ENCODE peak calls at places on chromosome 21, in ten cellular contexts. B, Q, A, Y, C, F, R, J, U and T are unnamed samples. For H3K9me3, the result is how much of the 10 kb centered on the place peaks cover.

GRCh38 chr21:32426592-32427051 is 14.1 kb downstream of the EVA1C start:
- DNase-seq in B (no peak), Q (no peak), A (no peak), Y (no peak), C (no peak), F (no peak), R (no peak), J (no peak), U (peak), T (no peak)

GRCh38 chr21:45353200-45353599 is 51.8 kb upstream of the COL18A1 start:
- DNase-seq in B (no peak), Q (no peak), A (no peak), Y (no peak), C (no peak), F (no peak), R (no peak), J (no peak), U (no peak), T (no peak)

GRCh38 chr21:35023396-35024070 is 25.6 kb downstream of the RUNX1 start:
- DNase-seq in B (no peak), Q (no peak), A (no peak), Y (no peak), C (no peak), F (no peak), R (peak), J (no peak), U (no peak), T (no peak)

GRCh38 chr21:35254752-35255138 is 205.6 kb upstream of the RUNX1 start:
- DNase-seq in B (no peak), Q (no peak), A (no peak), Y (no peak), C (no peak), F (no peak), R (no peak), J (no peak), U (no peak), T (no peak)

GRCh38 chr21:45338326-45339017 is 50.8 kb upstream of the POFUT2 start:
- DNase-seq in B (peak), Q (no peak), A (no peak), Y (no peak), C (no peak), F (no peak), R (no peak), J (no peak), U (no peak), T (no peak)

GRCh38 chr21:34989337-34990151 is 59.6 kb downstream of the RUNX1 start:
- DNase-seq in B (no peak), Q (no peak), A (no peak), Y (no peak), C (no peak), F (no peak), R (no peak), J (no peak), U (no peak), T (no peak)

GRCh38 chr21:35323947-35324346 is 274.8 kb upstream of the RUNX1 start:
- DNase-seq in B (peak), Q (no peak), A (no peak), Y (no peak), C (no peak), F (no peak), R (peak), J (no peak), U (no peak), T (no peak)

GRCh38 chr21:45252448-45252925 is 35.2 kb downstream of the POFUT2 start:
- DNase-seq in B (no peak), Q (no peak), A (no peak), Y (no peak), C (no peak), F (no peak), R (no peak), J (no peak), U (no peak), T (no peak)

GRCh38 chr21:29005696-29006095 is 13.0 kb upstream of the LTN1 start:
- DNase-seq in B (no peak), Q (no peak), A (no peak), Y (no peak), C (no peak), F (no peak), R (no peak), J (no peak), U (peak), T (no peak)

GRCh38 chr21:34351786-34352241 is 12.0 kb upstream of the KCNE2 start:
- DNase-seq in B (peak), Q (peak), A (peak), Y (peak), C (no peak), F (peak), R (peak), J (peak), U (peak), T (no peak)

GRCh38 chr21:39849014-39849655 is 18.1 kb upstream of the PCP4 start:
- DNase-seq in B (no peak), Q (no peak), A (no peak), Y (no peak), C (no peak), F (no peak), R (peak), J (no peak), U (no peak), T (no peak)

GRCh38 chr21:31557956-31558838 is 101.3 kb upstream of the SOD1 start:
- DNase-seq in B (no peak), Q (peak), A (peak), Y (no peak), C (peak), F (no peak), R (peak), J (peak), U (no peak), T (peak)

GRCh38 chr21:41802684-41803083 is 35.8 kb upstream of the RIPK4 start:
- DNase-seq in B (peak), Q (no peak), A (no peak), Y (no peak), C (no peak), F (no peak), R (no peak), J (no peak), U (no peak), T (no peak)

GRCh38 chr21:33069645-33069993 is 322 bp upstream of the OLIG1 start:
- DNase-seq in B (no peak), Q (no peak), A (no peak), Y (no peak), C (no peak), F (no peak), R (no peak), J (no peak), U (no peak), T (no peak)

GRCh38 chr21:41830145-41830707 is 48.9 kb downstream of the PRDM15 start:
- DNase-seq in B (no peak), Q (no peak), A (no peak), Y (no peak), C (no peak), F (no peak), R (no peak), J (no peak), U (no peak), T (no peak)

GRCh38 chr21:15062566-15062965 is 2.2 kb downstream of the NRIP1 start:
- DNase-seq in B (no peak), Q (peak), A (no peak), Y (peak), C (no peak), F (no peak), R (no peak), J (no peak), U (no peak), T (no peak)

GRCh38 chr21:45279446-45280177 is 8.1 kb downstream of the POFUT2 start:
- DNase-seq in B (no peak), Q (no peak), A (no peak), Y (no peak), C (no peak), F (no peak), R (no peak), J (no peak), U (no peak), T (no peak)

GRCh38 chr21:20329636-20330035 is 668.6 kb upstream of the NCAM2 start:
- DNase-seq in B (no peak), Q (no peak), A (no peak), Y (no peak), C (no peak), F (no peak), R (no peak), J (no peak), U (no peak), T (no peak)

GRCh38 chr21:16082038-16082816 is 352.4 kb downstream of the USP25 start:
- DNase-seq in B (no peak), Q (no peak), A (no peak), Y (no peak), C (no peak), F (no peak), R (peak), J (no peak), U (peak), T (no peak)

GRCh38 chr21:42830456-42831455 is 48.6 kb downstream of the WDR4 start:
- DNase-seq in B (no peak), Q (peak), A (no peak), Y (peak), C (no peak), F (no peak), R (no peak), J (no peak), U (no peak), T (no peak)

GRCh38 chr21:43209575-43210453 is 41.0 kb downstream of the CRYAA start:
- DNase-seq in B (no peak), Q (no peak), A (no peak), Y (no peak), C (no peak), F (peak), R (peak), J (no peak), U (peak), T (no peak)

GRCh38 chr21:33266784-33267135 is 593 bp downstream of the IL10RB start:
- DNase-seq in B (peak), Q (peak), A (no peak), Y (no peak), C (peak), F (no peak), R (no peak), J (no peak), U (no peak), T (no peak)

GRCh38 chr21:17742940-17743592 is 76.1 kb downstream of the C21orf91 start:
- DNase-seq in B (no peak), Q (no peak), A (no peak), Y (no peak), C (no peak), F (no peak), R (no peak), J (no peak), U (no peak), T (no peak)

GRCh38 chr21:25350056-25350455 is 257.2 kb downstream of the MRPL39 start:
- DNase-seq in B (no peak), Q (no peak), A (no peak), Y (peak), C (no peak), F (no peak), R (peak), J (peak), U (peak), T (no peak)

GRCh38 chr21:19321688-19322087 is 918.1 kb upstream of the TMPRSS15 start:
- DNase-seq in B (no peak), Q (no peak), A (no peak), Y (no peak), C (no peak), F (no peak), R (peak), J (no peak), U (no peak), T (no peak)

GRCh38 chr21:44739316-44739715 is 27.9 kb upstream of the TSPEAR start:
- DNase-seq in B (no peak), Q (no peak), A (no peak), Y (no peak), C (no peak), F (no peak), R (no peak), J (no peak), U (no peak), T (no peak)

GRCh38 chr21:15134711-15135110 is 69.9 kb upstream of the NRIP1 start:
- DNase-seq in B (no peak), Q (no peak), A (no peak), Y (no peak), C (no peak), F (no peak), R (no peak), J (no peak), U (no peak), T (no peak)

GRCh38 chr21:29470397-29470796 is 171.7 kb downstream of the BACH1 start:
- DNase-seq in B (no peak), Q (no peak), A (no peak), Y (no peak), C (no peak), F (no peak), R (no peak), J (no peak), U (peak), T (no peak)

GRCh38 chr21:33650929-33651505 is 8.7 kb downstream of the ITSN1 start:
- DNase-seq in B (no peak), Q (no peak), A (no peak), Y (no peak), C (no peak), F (no peak), R (no peak), J (no peak), U (peak), T (no peak)

GRCh38 chr21:31198575-31198974 is 145.5 kb downstream of the TIAM1 start:
- DNase-seq in B (no peak), Q (peak), A (peak), Y (peak), C (no peak), F (peak), R (peak), J (peak), U (peak), T (no peak)

GRCh38 chr21:42411197-42411869 is 7.6 kb downstream of the UBASH3A start:
- DNase-seq in B (no peak), Q (no peak), A (no peak), Y (peak), C (peak), F (no peak), R (no peak), J (peak), U (no peak), T (no peak)

GRCh38 chr21:32131164-32131563 is 147.7 kb downstream of the MIS18A start:
- DNase-seq in B (no peak), Q (no peak), A (no peak), Y (no peak), C (no peak), F (no peak), R (no peak), J (no peak), U (no peak), T (no peak)

GRCh38 chr21:32819702-32820101 is 48.1 kb upstream of the PAXBP1 start:
- DNase-seq in B (no peak), Q (no peak), A (no peak), Y (no peak), C (no peak), F (no peak), R (peak), J (no peak), U (peak), T (no peak)

GRCh38 chr21:29018540-29018939 is 609 bp downstream of the RWDD2B start:
- DNase-seq in B (no peak), Q (no peak), A (no peak), Y (no peak), C (no peak), F (no peak), R (no peak), J (no peak), U (no peak), T (no peak)

GRCh38 chr21:8993284-8993942 is 1528.0 kb upstream of the TPTE start:
- DNase-seq in B (no peak), Q (no peak), A (no peak), Y (peak), C (no peak), F (no peak), R (no peak), J (no peak), U (no peak), T (no peak)

GRCh38 chr21:8992731-8993174 is 1528.6 kb upstream of the TPTE start:
- DNase-seq in B (no peak), Q (no peak), A (no peak), Y (peak), C (no peak), F (no peak), R (no peak), J (no peak), U (no peak), T (no peak)

GRCh38 chr21:8993943-8994639 is 1527.3 kb upstream of the TPTE start:
- DNase-seq in B (no peak), Q (no peak), A (no peak), Y (peak), C (no peak), F (no peak), R (no peak), J (no peak), U (no peak), T (no peak)

GRCh38 chr21:8997011-8997440 is 1524.4 kb upstream of the TPTE start:
- DNase-seq in B (no peak), Q (no peak), A (no peak), Y (no peak), C (no peak), F (no peak), R (no peak), J (no peak), U (no peak), T (no peak)

GRCh38 chr21:8994640-8995511 is 1526.5 kb upstream of the TPTE start:
- DNase-seq in B (no peak), Q (no peak), A (no peak), Y (peak), C (no peak), F (no peak), R (no peak), J (no peak), U (no peak), T (no peak)
- H3K9me3 ChIP-seq in B (under half), Q (under half), A (under half), Y (under half), C (under half), F (under half), R (under half), J (under half), U (under half), T (under half)

GRCh38 chr21:9753943-9754342 is 767.4 kb upstream of the TPTE start:
- DNase-seq in B (no peak), Q (no peak), A (no peak), Y (no peak), C (no peak), F (no peak), R (no peak), J (no peak), U (no peak), T (no peak)

GRCh38 chr21:9755611-9756010 is 765.8 kb upstream of the TPTE start:
- DNase-seq in B (no peak), Q (no peak), A (no peak), Y (no peak), C (no peak), F (no peak), R (no peak), J (no peak), U (no peak), T (no peak)

GRCh38 chr21:9750341-9751086 is 770.9 kb upstream of the TPTE start:
- DNase-seq in B (no peak), Q (no peak), A (no peak), Y (no peak), C (no peak), F (no peak), R (no peak), J (no peak), U (no peak), T (no peak)
- H3K9me3 ChIP-seq in B (under half), Q (under half), A (under half), Y (under half), C (under half), F (under half), R (under half), J (under half), U (under half), T (under half)

DNA sequence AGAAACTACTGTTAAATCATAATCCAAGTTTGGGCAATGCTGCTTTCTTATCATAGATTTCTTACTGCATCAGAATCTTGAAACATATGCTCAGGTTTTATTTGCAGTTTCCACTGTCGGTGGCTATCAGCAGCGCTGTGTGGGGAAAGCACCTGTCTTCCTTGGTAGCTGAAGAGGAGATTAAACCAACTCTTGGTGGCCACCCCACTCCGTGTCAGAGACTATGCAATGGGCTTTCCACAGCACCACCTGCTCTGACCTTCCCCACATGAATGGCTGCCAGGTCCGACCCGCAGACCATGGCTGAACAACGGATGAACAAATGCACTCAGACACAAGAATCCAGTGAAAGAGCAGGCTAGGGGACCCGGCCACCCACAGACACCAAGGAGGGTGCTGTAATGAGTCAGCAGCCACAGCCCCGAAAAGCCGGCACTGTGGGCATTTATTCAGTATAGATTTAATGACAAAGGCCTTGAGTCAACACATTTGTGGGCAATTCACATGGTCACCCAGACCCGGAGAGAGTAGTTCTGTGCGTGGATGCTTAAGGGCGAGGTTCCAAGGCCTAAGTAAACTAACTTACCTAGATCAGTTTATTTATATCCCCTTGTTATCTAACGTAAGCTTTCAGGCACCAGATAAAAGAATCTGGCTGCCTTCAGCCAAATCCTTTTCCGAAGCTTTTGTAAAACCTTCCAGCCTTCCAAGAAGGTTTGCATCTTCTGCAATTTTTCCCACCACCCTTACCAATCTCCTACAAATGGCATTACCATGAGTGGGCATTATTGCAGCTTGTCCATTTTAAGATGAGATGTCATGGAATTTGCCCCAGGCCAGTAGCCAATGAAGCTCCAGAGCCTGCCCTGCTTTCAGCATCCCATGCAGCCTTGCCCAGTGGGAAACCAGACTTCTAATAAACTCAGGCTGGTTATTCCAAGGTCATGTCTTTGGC is 82.7 kb downstream of the HLCS start:
- DNase-seq in B (no peak), Q (no peak), A (no peak), Y (no peak), C (no peak), F (peak), R (no peak), J (no peak), U (peak), T (no peak)
- H3K9me3 ChIP-seq in B (under half), Q (under half), A (under half), Y (under half), C (under half), F (under half), R (under half), J (under half), U (under half), T (under half)

GRCh38 chr21:46454634-46455390 is 3.9 kb upstream of the DIP2A start:
- DNase-seq in B (no peak), Q (no peak), A (no peak), Y (no peak), C (no peak), F (no peak), R (no peak), J (no peak), U (no peak), T (no peak)
- H3K9me3 ChIP-seq in B (under half), Q (under half), A (under half), Y (under half), C (under half), F (under half), R (under half), J (under half), U (under half), T (under half)